ENCODE peak calls at places on chromosomes 11 and 22, in four cellular contexts. U, I, N and P are unnamed samples.

GRCh38 chr11:81497202-81497804 is 1236.4 kb downstream of the FAM181B start:
- DNase-seq in U (no peak), N (no peak), I (no peak), P (no peak)

GRCh38 chr11:1529774-1530173 is 42.3 kb downstream of the DUSP8 start:
- DNase-seq in U (no peak), I (no peak), N (no peak), P (no peak)

GRCh38 chr22:45946805-45947600 is 30.0 kb downstream of the WNT7B start:
- DNase-seq in U (no peak), N (no peak), I (no peak), P (no peak)

GRCh38 chr22:45918455-45919370 is 58.2 kb downstream of the WNT7B start:
- DNase-seq in N (peak), I (no peak), U (no peak), P (no peak)

GRCh38 chr22:33921576-33922181 is 1.4 kb upstream of the LARGE1 start:
- DNase-seq in N (peak), U (peak), I (no peak), P (no peak)

GRCh38 chr11:13966486-13966885 is 4.0 kb downstream of the SPON1 start:
- DNase-seq in N (no peak), I (no peak), U (no peak), P (no peak)

GRCh38 chr22:49011769-49012598 is 815.7 kb downstream of the BRD1 start:
- DNase-seq in I (no peak), U (no peak), N (peak), P (no peak)

GRCh38 chr11:10481567-10482349 is 26.7 kb downstream of the AMPD3 start:
- DNase-seq in U (no peak), I (no peak), N (no peak), P (no peak)

GRCh38 chr11:24093410-24093809 is 403.4 kb upstream of the LUZP2 start:
- DNase-seq in N (no peak), I (no peak), U (no peak), P (peak)

GRCh38 chr11:126415669-126416420 is 60.4 kb downstream of the ST3GAL4 start:
- DNase-seq in U (peak), I (no peak), N (peak), P (no peak)

GRCh38 chr11:32307449-32307848 is 127.9 kb downstream of the WT1 start:
- DNase-seq in U (no peak), N (no peak), I (no peak), P (no peak)

GRCh38 chr11:34948721-34949120 is 32.3 kb downstream of the PDHX start:
- DNase-seq in N (no peak), U (no peak), I (no peak), P (peak)

GRCh38 chr22:29116397-29117123 is 43.7 kb downstream of the KREMEN1 start:
- DNase-seq in N (no peak), U (no peak), I (no peak), P (peak)

GRCh38 chr11:71311928-71312510 is 59.6 kb upstream of the SHANK2 start:
- DNase-seq in I (no peak), N (no peak), U (peak), P (no peak)

DNA sequence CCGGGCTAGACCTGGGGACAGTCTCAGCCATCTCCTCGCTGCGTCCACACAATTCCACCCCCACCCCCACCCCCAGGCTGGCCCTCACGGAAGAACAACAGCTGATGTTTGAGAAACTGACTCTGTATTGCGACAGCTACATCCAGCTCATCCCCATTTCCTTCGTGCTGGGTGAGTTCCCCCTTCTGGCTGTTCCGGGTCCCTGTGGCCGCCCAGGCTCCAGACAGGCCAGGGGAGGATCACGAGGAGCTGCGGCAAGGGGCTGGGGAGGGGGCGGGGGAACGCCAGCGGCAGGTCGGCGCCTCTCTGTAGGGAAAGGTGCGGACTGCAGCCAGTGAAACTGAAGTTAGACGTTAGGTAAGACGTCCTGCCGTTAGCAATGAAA is 4.9 kb downstream of the BEST1 start:
- DNase-seq in U (peak), I (no peak), N (peak), P (peak)
- TF ChIP-seq CTCF in U (peak), I (peak), N (peak), P (peak)

GRCh38 chr11:68948496-68948895 is 32.3 kb downstream of the MRGPRD start:
- DNase-seq in N (no peak), I (no peak), U (no peak), P (no peak)

GRCh38 chr11:68947151-68947550 is 33.6 kb downstream of the MRGPRD start:
- DNase-seq in I (no peak), N (no peak), U (no peak), P (no peak)

GRCh38 chr11:68948948-68949347 is 31.8 kb downstream of the MRGPRD start:
- DNase-seq in U (no peak), N (no peak), I (no peak), P (no peak)

GRCh38 chr11:68950776-68951175 is 30.0 kb downstream of the MRGPRD start:
- DNase-seq in U (no peak), N (no peak), I (no peak), P (no peak)

GRCh38 chr11:68950268-68950667 is 30.5 kb downstream of the MRGPRD start:
- DNase-seq in N (no peak), I (no peak), U (no peak), P (no peak)
- TF ChIP-seq CTCF in N (no peak), I (peak), U (no peak), P (peak)

GRCh38 chr11:128889657-128890213 is 1.4 kb upstream of the KCNJ5 start:
- DNase-seq in U (no peak), I (no peak), N (no peak), P (no peak)

GRCh38 chr11:128884703-128885338 is 6.3 kb upstream of the KCNJ5 start:
- DNase-seq in N (no peak), U (no peak), I (no peak), P (no peak)

GRCh38 chr11:128888034-128888985 is 2.8 kb upstream of the KCNJ5 start:
- DNase-seq in N (no peak), I (no peak), U (no peak), P (no peak)

GRCh38 chr11:128884054-128884453 is 7.1 kb upstream of the KCNJ5 start:
- DNase-seq in U (no peak), I (no peak), N (no peak), P (no peak)

DNA sequence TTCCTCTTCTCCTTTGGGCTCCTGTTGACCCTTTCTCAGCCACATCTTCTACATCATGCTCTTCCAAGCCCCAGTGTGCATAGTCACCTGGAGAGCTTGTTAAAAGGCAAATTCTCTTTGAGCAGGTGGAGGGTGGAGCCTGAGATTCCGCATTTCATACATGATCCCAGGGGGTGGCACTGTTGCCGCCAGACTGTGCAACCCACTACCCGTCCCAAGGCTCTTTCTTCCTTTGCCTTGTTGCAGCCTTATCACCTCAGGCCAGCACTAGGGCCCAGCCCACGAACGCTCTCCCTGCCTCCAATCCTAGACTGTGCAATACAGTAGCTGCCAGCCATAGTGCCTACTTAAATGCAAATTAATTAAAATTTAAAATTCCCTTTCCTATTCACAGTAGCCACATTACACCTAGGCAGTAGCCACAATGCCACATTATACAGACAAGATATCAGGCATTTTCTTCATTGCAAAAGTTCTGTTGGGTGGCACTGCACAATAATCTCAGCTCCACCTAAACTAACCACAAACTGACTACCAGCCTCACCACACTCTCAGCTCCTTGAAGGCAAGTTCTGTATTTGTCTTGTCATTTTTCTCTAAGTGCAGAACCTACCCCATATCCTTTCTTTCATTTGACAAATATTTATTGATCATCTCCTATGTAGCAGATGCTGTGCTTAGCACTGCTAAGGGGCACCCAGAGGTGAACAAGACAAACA is 4.6 kb upstream of the KCNJ5 start:
- DNase-seq in U (no peak), N (no peak), I (no peak), P (no peak)
- TF ChIP-seq CTCF in U (no peak), N (peak), I (peak), P (no peak)

GRCh38 chr22:37288521-37288920 is 6.2 kb downstream of the CYTH4 start:
- DNase-seq in I (no peak), U (no peak), N (no peak), P (no peak)
- TF ChIP-seq CTCF in I (no peak), U (no peak), N (no peak), P (no peak)

DNA sequence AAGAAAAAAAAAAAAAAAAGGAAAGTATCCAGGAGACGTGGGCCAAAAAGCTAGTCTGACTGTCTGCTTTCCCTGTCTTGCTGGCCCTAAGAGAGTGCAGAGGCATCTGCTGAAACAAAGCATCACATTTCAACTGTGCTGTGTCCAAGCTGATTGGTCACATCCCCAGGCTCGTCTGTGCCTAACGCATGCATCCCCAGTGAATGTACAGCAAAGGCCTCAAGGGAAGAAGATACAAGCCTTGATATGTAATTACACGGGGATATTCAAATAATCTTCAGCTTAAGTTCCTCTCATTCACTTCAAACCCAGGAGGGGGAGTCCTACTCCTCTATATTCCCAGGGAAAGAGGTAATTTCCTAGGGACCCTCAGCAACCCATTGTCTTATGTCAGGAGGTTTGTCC is 5.4 kb upstream of the SORL1 start:
- DNase-seq in U (no peak), N (no peak), I (peak), P (no peak)
- TF ChIP-seq CTCF in U (peak), N (no peak), I (no peak), P (peak)

GRCh38 chr22:40324468-40325305 is 21.6 kb upstream of the ADSL start:
- DNase-seq in U (no peak), N (no peak), I (no peak), P (no peak)
- TF ChIP-seq CTCF in U (no peak), N (no peak), I (no peak), P (no peak)